ENCODE peak calls at places on chromosomes 12 and 14, in four cellular contexts. One of them, this sample, is unnamed.

GRCh38 chr14:96094211-96094610 is 55.0 kb downstream of the C14orf132 start:
- DNase-seq in AG09309: no peak
- DNase-seq in prostate gland: no peak
- DNase-seq in hepatocyte: no peak
- DNase-seq in this sample: no peak

GRCh38 chr12:62862259-62862881 is 72.6 kb downstream of the PPM1H start:
- DNase-seq in hepatocyte: no peak
- DNase-seq in prostate gland: no peak
- DNase-seq in AG09309: no peak
- DNase-seq in this sample: no peak

GRCh38 chr12:46983959-46984833 is 95.2 kb upstream of the PCED1B start:
- DNase-seq in AG09309: no peak
- DNase-seq in hepatocyte: peak
- DNase-seq in prostate gland: peak
- DNase-seq in this sample: peak

GRCh38 chr12:118098456-118098855 is 5.4 kb downstream of the VSIG10 start:
- DNase-seq in hepatocyte: no peak
- DNase-seq in prostate gland: no peak
- DNase-seq in AG09309: no peak
- DNase-seq in this sample: no peak

GRCh38 chr12:71718611-71719010 is 32.7 kb downstream of the TMEM19 start:
- DNase-seq in hepatocyte: no peak
- DNase-seq in AG09309: no peak
- DNase-seq in prostate gland: no peak
- DNase-seq in this sample: no peak

GRCh38 chr12:60279224-60279623 is 683.4 kb downstream of the SLC16A7 start:
- DNase-seq in hepatocyte: no peak
- DNase-seq in AG09309: no peak
- DNase-seq in prostate gland: no peak
- DNase-seq in this sample: no peak

GRCh38 chr14:72790887-72791566 is 102.9 kb downstream of the DPF3 start:
- DNase-seq in prostate gland: no peak
- DNase-seq in hepatocyte: no peak
- DNase-seq in AG09309: no peak
- DNase-seq in this sample: no peak

GRCh38 chr12:63457857-63458256 is 210.4 kb downstream of the DPY19L2 start:
- DNase-seq in hepatocyte: no peak
- DNase-seq in prostate gland: no peak
- DNase-seq in AG09309: no peak
- DNase-seq in this sample: no peak

GRCh38 chr14:77660754-77661153 is 44.3 kb upstream of the SPTLC2 start:
- DNase-seq in AG09309: no peak
- DNase-seq in hepatocyte: no peak
- DNase-seq in prostate gland: no peak
- DNase-seq in this sample: no peak

GRCh38 chr14:97757491-97757890 is 960.3 kb downstream of the VRK1 start:
- DNase-seq in AG09309: no peak
- DNase-seq in hepatocyte: no peak
- DNase-seq in prostate gland: no peak
- DNase-seq in this sample: no peak

GRCh38 chr12:107736914-107737313 is 24.0 kb downstream of the PRDM4 start:
- DNase-seq in prostate gland: no peak
- DNase-seq in hepatocyte: no peak
- DNase-seq in AG09309: no peak
- DNase-seq in this sample: no peak

GRCh38 chr12:82456633-82457032 is 98.3 kb downstream of the METTL25 start:
- DNase-seq in prostate gland: no peak
- DNase-seq in hepatocyte: no peak
- DNase-seq in AG09309: no peak
- DNase-seq in this sample: no peak

GRCh38 chr12:6230321-6231110 is 30.3 kb downstream of the CD9 start:
- DNase-seq in hepatocyte: peak
- DNase-seq in prostate gland: peak
- DNase-seq in AG09309: no peak
- DNase-seq in this sample: peak

GRCh38 chr14:102592969-102593840 is 756 bp downstream of the RCOR1 start:
- DNase-seq in prostate gland: peak
- DNase-seq in hepatocyte: peak
- DNase-seq in AG09309: no peak
- DNase-seq in this sample: peak

GRCh38 chr12:98352218-98352811 is 163.1 kb upstream of the TMPO start:
- DNase-seq in hepatocyte: peak
- DNase-seq in AG09309: peak
- DNase-seq in prostate gland: no peak
- DNase-seq in this sample: no peak

GRCh38 chr14:53842938-53843337 is 113.7 kb downstream of the BMP4 start:
- DNase-seq in AG09309: peak
- DNase-seq in prostate gland: no peak
- DNase-seq in hepatocyte: peak
- DNase-seq in this sample: peak

GRCh38 chr12:122961551-122962329 is 4.5 kb downstream of the ABCB9 start:
- DNase-seq in AG09309: no peak
- DNase-seq in prostate gland: no peak
- DNase-seq in hepatocyte: no peak
- DNase-seq in this sample: no peak

GRCh38 chr12:107309020-107309419 is 215.7 kb upstream of the CRY1 start:
- DNase-seq in hepatocyte: no peak
- DNase-seq in prostate gland: no peak
- DNase-seq in AG09309: no peak
- DNase-seq in this sample: no peak

GRCh38 chr12:18951219-18951618 is 178.3 kb upstream of the PLEKHA5 start:
- DNase-seq in AG09309: no peak
- DNase-seq in hepatocyte: no peak
- DNase-seq in prostate gland: no peak
- DNase-seq in this sample: no peak

GRCh38 chr14:21852061-21852664 is 178.5 kb upstream of the OR4E1 start:
- DNase-seq in hepatocyte: peak
- DNase-seq in prostate gland: peak
- DNase-seq in AG09309: no peak
- DNase-seq in this sample: peak

GRCh38 chr12:95200128-95200973 is 16.9 kb downstream of the FGD6 start:
- DNase-seq in AG09309: no peak
- DNase-seq in prostate gland: no peak
- DNase-seq in hepatocyte: no peak
- DNase-seq in this sample: no peak

DNA sequence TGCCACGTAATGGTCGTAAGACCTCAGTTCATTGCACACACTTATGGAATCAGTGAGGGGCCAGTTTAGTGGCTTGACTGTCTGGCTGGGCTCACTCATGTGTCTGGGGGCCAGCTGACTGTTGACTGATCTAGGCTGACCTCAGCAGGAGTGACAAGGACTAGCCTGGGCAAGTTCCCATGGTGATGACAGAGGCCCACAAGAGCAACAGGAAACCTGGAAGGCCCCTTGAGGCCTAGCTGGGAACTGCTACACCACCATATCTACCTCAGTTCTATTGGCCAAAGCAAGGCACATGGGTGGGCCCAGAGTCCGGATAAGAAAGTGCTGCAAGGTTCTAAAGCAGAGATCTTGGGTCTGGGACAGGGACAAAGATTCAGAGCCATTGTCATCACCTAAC is 21.3 kb upstream of the RFLNA start:
- DNase-seq in AG09309: no peak
- DNase-seq in hepatocyte: peak
- DNase-seq in prostate gland: no peak
- DNase-seq in this sample: no peak
- TF ChIP-seq CTCF in AG09309: peak
- TF ChIP-seq CTCF in hepatocyte: peak
- TF ChIP-seq CTCF in prostate gland: no peak
- TF ChIP-seq CTCF in this sample: no peak

DNA sequence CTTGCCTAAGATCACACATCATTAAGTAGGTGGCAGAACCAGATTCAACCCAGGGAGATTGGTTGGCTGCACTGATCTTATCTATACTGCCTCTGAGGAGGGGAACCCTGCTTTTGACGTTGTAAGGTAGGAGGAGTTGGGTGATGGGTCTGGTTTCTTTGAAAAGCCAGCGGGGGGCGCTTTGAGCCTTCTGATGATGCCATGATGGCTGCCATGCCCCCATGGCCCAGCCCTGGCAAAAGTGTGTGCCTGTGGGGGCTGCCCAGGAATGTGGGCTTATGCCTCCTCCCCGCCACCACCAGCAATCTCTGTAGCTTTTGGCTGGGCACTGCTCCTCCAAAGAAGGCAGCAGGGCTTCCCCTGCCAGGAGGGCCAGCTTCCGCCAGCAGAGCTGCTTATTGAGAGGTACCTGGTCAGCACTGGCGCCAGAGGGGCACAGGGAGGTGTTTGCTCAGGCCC is 224.3 kb downstream of the SLC41A2 start:
- DNase-seq in prostate gland: peak
- DNase-seq in AG09309: no peak
- DNase-seq in hepatocyte: no peak
- DNase-seq in this sample: no peak
- TF ChIP-seq CTCF in prostate gland: no peak
- TF ChIP-seq CTCF in AG09309: no peak
- TF ChIP-seq CTCF in hepatocyte: no peak
- TF ChIP-seq CTCF in this sample: no peak

GRCh38 chr12:69284131-69284530 is 44.8 kb downstream of the CPSF6 start:
- DNase-seq in prostate gland: peak
- DNase-seq in hepatocyte: peak
- DNase-seq in AG09309: no peak
- DNase-seq in this sample: peak
- TF ChIP-seq CTCF in prostate gland: no peak
- TF ChIP-seq CTCF in hepatocyte: no peak
- TF ChIP-seq CTCF in AG09309: peak
- TF ChIP-seq CTCF in this sample: no peak

DNA sequence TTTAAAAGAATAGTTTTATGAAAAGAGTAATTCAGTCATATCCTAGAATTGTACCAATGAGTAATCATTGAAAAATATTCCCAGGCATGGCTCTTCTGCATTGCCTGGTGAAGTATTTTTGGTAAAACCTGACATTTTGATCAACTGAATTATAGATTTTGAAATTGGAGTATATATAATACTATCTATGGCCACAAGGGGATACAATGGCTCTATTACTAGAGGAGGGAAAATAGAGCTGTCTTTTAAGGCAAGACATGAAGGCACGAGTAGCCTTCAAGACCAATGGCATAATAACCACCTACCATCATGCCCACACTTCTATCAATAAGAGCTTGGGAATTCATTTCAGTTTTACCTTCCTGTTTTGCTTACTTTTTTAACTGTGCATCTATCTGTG is 1241.4 kb upstream of the TMEM132C start:
- DNase-seq in prostate gland: no peak
- DNase-seq in hepatocyte: no peak
- DNase-seq in AG09309: no peak
- DNase-seq in this sample: no peak
- TF ChIP-seq CTCF in prostate gland: no peak
- TF ChIP-seq CTCF in hepatocyte: no peak
- TF ChIP-seq CTCF in AG09309: peak
- TF ChIP-seq CTCF in this sample: no peak

GRCh38 chr14:103729496-103730448 is 14.2 kb downstream of the ZFYVE21 start:
- DNase-seq in AG09309: no peak
- DNase-seq in hepatocyte: no peak
- DNase-seq in prostate gland: no peak
- DNase-seq in this sample: no peak
- TF ChIP-seq CTCF in AG09309: no peak
- TF ChIP-seq CTCF in hepatocyte: no peak
- TF ChIP-seq CTCF in prostate gland: no peak
- TF ChIP-seq CTCF in this sample: no peak

DNA sequence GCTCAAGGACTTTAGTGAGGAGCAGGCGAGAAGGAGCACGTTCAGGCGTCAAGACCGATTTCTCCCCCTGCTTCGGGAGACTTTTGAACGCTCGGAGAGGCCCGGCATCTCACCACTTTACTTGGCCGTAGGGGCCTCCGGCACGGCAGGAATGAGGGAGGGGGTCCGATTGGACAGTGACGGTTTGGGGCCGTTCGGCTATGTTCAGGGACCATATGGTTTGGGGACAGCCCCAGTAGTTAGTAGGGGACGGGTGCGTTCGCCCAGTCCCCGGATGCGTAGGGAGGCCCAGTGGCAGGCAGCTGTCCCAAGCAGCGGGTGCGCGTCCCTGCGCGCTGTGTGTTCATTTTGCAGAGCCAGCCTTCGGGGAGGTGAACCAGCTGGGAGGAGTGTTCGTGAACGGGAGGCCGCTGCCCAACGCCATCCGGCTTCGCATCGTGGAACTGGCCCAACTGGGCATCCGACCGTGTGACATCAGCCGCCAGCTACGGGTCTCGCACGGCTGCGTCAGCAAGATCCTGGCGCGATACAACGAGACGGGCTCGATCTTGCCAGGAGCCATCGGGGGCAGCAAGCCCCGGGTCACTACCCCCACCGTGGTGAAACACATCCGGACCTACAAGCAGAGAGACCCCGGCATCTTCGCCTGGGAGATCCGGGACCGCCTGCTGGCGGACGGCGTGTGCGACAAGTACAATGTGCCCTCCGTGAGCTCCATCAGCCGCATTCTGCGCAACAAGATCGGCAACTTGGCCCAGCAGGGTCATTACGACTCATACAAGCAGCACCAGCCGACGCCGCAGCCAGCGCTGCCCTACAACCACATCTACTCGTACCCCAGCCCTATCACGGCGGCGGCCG is 1.1 kb downstream of the PAX9 start:
- DNase-seq in prostate gland: peak
- DNase-seq in hepatocyte: no peak
- DNase-seq in AG09309: no peak
- DNase-seq in this sample: no peak
- TF ChIP-seq CTCF in prostate gland: peak
- TF ChIP-seq CTCF in hepatocyte: no peak
- TF ChIP-seq CTCF in AG09309: peak
- TF ChIP-seq CTCF in this sample: no peak

GRCh38 chr14:48973136-48973535 is 613.0 kb downstream of the RPS29 start:
- DNase-seq in hepatocyte: peak
- DNase-seq in AG09309: no peak
- DNase-seq in prostate gland: no peak
- DNase-seq in this sample: no peak

GRCh38 chr14:48970995-48971394 is 615.2 kb downstream of the RPS29 start:
- DNase-seq in prostate gland: no peak
- DNase-seq in AG09309: no peak
- DNase-seq in hepatocyte: no peak
- DNase-seq in this sample: no peak

DNA sequence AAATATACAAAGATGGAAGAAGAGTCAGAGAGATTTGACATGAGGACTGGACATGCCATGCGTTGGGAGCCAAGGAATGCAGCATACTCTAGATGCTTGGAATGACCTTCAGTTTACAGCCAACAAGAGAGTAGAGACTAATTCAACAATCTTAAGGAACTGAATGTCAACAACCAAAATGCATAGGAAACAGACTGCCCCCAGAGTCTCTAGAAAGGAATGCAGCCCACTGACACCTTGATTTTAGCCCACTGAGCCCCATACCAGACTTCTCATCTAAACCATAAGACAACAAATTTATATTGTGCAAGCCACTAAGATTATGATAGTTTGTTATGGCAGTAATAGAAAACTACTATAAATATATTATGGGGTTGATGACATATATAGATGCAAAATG is 611.2 kb downstream of the RPS29 start:
- DNase-seq in prostate gland: no peak
- DNase-seq in hepatocyte: no peak
- DNase-seq in AG09309: no peak
- DNase-seq in this sample: no peak
- TF ChIP-seq CTCF in prostate gland: no peak
- TF ChIP-seq CTCF in hepatocyte: no peak
- TF ChIP-seq CTCF in AG09309: no peak
- TF ChIP-seq CTCF in this sample: no peak